ENCODE peak calls at places on chromosomes 11 and 22, in four cellular contexts. One of them, this sample, is unnamed.
A peak's percentile ranks its signal among the peaks of the same experiment; 100 is the strongest.

GRCh38 chr11:36328956-36329673 is 33.0 kb downstream of the PRR5L start:
- DNase-seq in transverse colon: no peak
- DNase-seq in RWPE1: no peak
- DNase-seq in tibial artery: no peak
- DNase-seq in this sample: no peak

GRCh38 chr22:30969532-30970355 is 679 bp downstream of the TUG1 start:
- DNase-seq in transverse colon: peak; percentile 53
- DNase-seq in RWPE1: peak; percentile 16
- DNase-seq in tibial artery: peak; percentile 29
- DNase-seq in this sample: no peak

GRCh38 chr11:20618083-20618482 is 18.7 kb downstream of the SLC6A5 start:
- DNase-seq in transverse colon: no peak
- DNase-seq in RWPE1: no peak
- DNase-seq in tibial artery: no peak
- DNase-seq in this sample: no peak

GRCh38 chr11:35237860-35238715 is 99.1 kb downstream of the CD44 start:
- DNase-seq in transverse colon: peak; percentile 54
- DNase-seq in RWPE1: peak; percentile 20
- DNase-seq in tibial artery: peak; percentile 25
- DNase-seq in this sample: peak; percentile 17

GRCh38 chr22:23063539-23064380 is 6.6 kb upstream of the GNAZ start:
- DNase-seq in transverse colon: no peak
- DNase-seq in RWPE1: no peak
- DNase-seq in tibial artery: peak; percentile 17
- DNase-seq in this sample: no peak

GRCh38 chr11:119592642-119593041 is 136.4 kb downstream of the NECTIN1 start:
- DNase-seq in transverse colon: no peak
- DNase-seq in RWPE1: no peak
- DNase-seq in tibial artery: peak; percentile 53
- DNase-seq in this sample: no peak

GRCh38 chr11:115301029-115301428 is 203.2 kb downstream of the CADM1 start:
- DNase-seq in transverse colon: no peak
- DNase-seq in RWPE1: no peak
- DNase-seq in tibial artery: no peak
- DNase-seq in this sample: no peak

GRCh38 chr11:40819230-40819629 is 640.2 kb downstream of the LRRC4C start:
- DNase-seq in transverse colon: no peak
- DNase-seq in RWPE1: no peak
- DNase-seq in tibial artery: no peak
- DNase-seq in this sample: no peak

GRCh38 chr11:83566948-83567347 is 280.8 kb upstream of the CCDC90B start:
- DNase-seq in transverse colon: no peak
- DNase-seq in RWPE1: peak; percentile 8
- DNase-seq in tibial artery: no peak
- DNase-seq in this sample: no peak

GRCh38 chr11:46916669-46917108 is 1.7 kb downstream of the LRP4 start:
- DNase-seq in transverse colon: peak; percentile 62
- DNase-seq in RWPE1: peak; percentile 96
- DNase-seq in tibial artery: peak; percentile 48
- DNase-seq in this sample: peak; percentile 32

GRCh38 chr11:87299041-87299481 is 261.3 kb downstream of the TMEM135 start:
- DNase-seq in transverse colon: peak; percentile 50
- DNase-seq in RWPE1: no peak
- DNase-seq in tibial artery: no peak
- DNase-seq in this sample: no peak

GRCh38 chr11:86795962-86796361 is 4.4 kb upstream of the PRSS23 start:
- DNase-seq in transverse colon: no peak
- DNase-seq in RWPE1: no peak
- DNase-seq in tibial artery: no peak
- DNase-seq in this sample: no peak

GRCh38 chr22:29951675-29952413 is 68.9 kb downstream of the MTMR3 start:
- DNase-seq in transverse colon: no peak
- DNase-seq in RWPE1: no peak
- DNase-seq in tibial artery: no peak
- DNase-seq in this sample: no peak

GRCh38 chr22:43992331-43992821 is 31.7 kb upstream of the PARVB start:
- DNase-seq in transverse colon: no peak
- DNase-seq in RWPE1: no peak
- DNase-seq in tibial artery: no peak
- DNase-seq in this sample: no peak

GRCh38 chr22:31647921-31648320 is 14.1 kb downstream of the PISD start:
- DNase-seq in transverse colon: no peak
- DNase-seq in RWPE1: no peak
- DNase-seq in tibial artery: no peak
- DNase-seq in this sample: no peak

GRCh38 chr22:46477967-46478635 is 59.3 kb downstream of the CELSR1 start:
- DNase-seq in transverse colon: no peak
- DNase-seq in RWPE1: no peak
- DNase-seq in tibial artery: no peak
- DNase-seq in this sample: no peak

GRCh38 chr11:115042002-115042401 is 363.7 kb downstream of the NXPE2 start:
- DNase-seq in transverse colon: no peak
- DNase-seq in RWPE1: no peak
- DNase-seq in tibial artery: no peak
- DNase-seq in this sample: no peak

GRCh38 chr11:36214976-36215687 is 74.1 kb downstream of the COMMD9 start:
- DNase-seq in transverse colon: no peak
- DNase-seq in RWPE1: no peak
- DNase-seq in tibial artery: no peak
- DNase-seq in this sample: no peak

GRCh38 chr11:3006505-3007260 is 14.6 kb upstream of the NAP1L4 start:
- DNase-seq in transverse colon: no peak
- DNase-seq in RWPE1: no peak
- DNase-seq in tibial artery: no peak
- DNase-seq in this sample: no peak

GRCh38 chr22:37601540-37602442 is 6.8 kb upstream of the GGA1 start:
- DNase-seq in transverse colon: peak; percentile 69
- DNase-seq in RWPE1: peak; percentile 30
- DNase-seq in tibial artery: no peak
- DNase-seq in this sample: no peak

DNA sequence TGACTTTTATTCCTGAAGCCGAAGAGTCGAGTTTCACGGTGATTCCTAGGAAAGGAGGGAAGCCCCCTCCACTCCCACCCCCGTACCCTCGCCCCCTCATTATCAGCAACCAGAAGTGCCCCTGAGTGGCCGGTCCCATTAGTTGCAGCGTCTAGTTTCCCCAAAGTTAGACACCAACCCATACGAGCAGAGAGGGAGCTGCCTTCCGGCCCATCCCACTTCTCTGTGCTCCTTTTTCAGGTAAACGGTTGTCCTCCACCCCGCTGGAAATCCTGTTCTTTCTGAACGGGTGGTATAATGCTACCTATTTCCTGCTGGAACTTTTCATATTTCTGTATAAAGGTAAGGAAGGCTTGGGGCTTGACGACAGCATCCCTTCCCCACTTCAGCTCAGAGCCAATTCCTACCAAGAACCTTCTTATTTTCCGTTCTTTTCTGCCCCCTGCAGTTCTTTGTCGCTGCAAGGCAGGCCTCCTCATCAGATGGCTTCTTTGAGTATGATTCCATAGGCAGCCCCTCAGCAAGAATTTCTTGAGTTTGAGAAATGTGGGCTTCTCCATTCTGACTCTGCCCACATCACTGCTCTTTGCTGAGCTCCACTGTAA is 706 bp downstream of the TMEM216 start:
- DNase-seq in transverse colon: no peak
- DNase-seq in RWPE1: peak; percentile 46
- DNase-seq in tibial artery: no peak
- DNase-seq in this sample: no peak
- TF ChIP-seq CTCF in transverse colon: no peak
- TF ChIP-seq CTCF in RWPE1: peak; percentile 23
- TF ChIP-seq CTCF in tibial artery: no peak
- TF ChIP-seq CTCF in this sample: no peak

DNA sequence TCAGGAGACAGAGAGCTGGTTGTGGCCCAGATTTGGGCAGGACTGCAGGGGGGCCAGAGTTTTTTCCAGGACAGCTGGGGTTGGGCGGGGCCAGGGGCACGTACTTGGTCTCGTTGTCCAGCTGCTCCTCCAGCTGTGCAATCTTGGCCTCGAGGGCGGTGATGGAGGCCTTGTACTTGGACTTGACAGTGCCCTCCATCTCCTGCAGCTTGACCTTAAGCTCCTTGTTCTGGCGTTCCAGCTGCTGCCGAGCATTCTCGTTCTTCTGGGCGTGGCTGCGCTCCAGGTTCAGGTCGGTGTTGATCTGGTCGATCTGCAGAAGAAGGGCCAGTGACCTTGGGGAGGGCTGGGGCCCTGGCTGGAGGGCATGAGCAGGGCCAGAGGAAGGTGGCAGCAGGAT is 32.1 kb downstream of the APOL1 start:
- DNase-seq in transverse colon: no peak
- DNase-seq in RWPE1: no peak
- DNase-seq in tibial artery: no peak
- DNase-seq in this sample: no peak
- TF ChIP-seq CTCF in transverse colon: no peak
- TF ChIP-seq CTCF in RWPE1: no peak
- TF ChIP-seq CTCF in tibial artery: no peak
- TF ChIP-seq CTCF in this sample: no peak

DNA sequence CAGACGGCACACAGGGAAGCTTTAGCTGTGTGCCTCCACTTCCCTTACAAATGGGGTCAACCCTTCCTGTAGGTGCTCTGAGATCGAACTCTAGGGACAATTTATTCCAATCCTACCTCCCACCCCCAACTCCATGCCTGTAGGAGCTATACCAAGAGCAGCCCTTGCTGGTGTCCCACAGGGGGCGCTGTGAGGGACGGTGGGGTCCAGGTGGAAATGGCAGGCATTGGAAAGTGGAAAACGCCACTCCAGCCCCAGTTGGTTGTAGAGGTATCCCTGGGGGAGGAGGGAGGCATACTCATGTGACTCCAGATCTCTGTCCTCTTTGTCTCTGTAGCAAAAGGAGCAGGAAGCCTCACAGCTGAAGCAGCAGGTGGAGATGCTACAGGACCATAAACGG is 161.3 kb downstream of the MYO18B start:
- DNase-seq in transverse colon: no peak
- DNase-seq in RWPE1: no peak
- DNase-seq in tibial artery: no peak
- DNase-seq in this sample: no peak
- TF ChIP-seq CTCF in transverse colon: peak; percentile 11
- TF ChIP-seq CTCF in RWPE1: no peak
- TF ChIP-seq CTCF in tibial artery: no peak
- TF ChIP-seq CTCF in this sample: peak; percentile 38

GRCh38 chr11:102061276-102061675 is 14.0 kb downstream of the CFAP300 start:
- DNase-seq in transverse colon: no peak
- DNase-seq in RWPE1: no peak
- DNase-seq in tibial artery: no peak
- DNase-seq in this sample: no peak
- TF ChIP-seq CTCF in transverse colon: no peak
- TF ChIP-seq CTCF in RWPE1: no peak
- TF ChIP-seq CTCF in tibial artery: peak; percentile 17
- TF ChIP-seq CTCF in this sample: peak; percentile 19

DNA sequence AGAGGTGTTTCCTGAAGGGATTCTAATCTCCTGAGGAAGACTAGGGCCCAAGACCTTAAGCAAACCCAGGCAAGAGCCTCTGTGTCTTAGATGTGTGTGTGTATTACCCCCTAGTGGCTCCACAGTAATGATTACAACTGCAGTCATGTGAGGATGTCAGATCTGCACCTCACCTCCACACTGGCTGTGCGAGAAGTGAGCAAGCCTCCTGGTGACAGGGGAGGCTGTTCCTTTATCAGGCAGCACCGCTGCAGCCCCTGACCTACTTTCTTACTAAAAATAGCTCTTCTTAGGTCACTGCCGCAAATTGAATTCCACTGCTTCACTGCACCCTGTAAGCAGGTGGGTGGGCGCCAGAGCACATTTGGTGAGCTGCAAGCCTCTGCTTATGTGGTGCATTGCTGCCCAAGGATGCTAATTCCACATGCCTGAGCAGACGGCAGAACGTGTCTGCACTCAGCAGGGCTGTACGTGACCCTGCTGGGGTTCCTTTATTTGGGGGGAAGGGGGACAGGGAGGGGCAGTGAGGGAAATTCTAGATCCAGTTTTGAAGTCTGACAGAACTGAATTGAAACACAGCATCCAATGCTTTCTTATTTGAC is 112.4 kb downstream of the KCNC1 start:
- DNase-seq in transverse colon: no peak
- DNase-seq in RWPE1: no peak
- DNase-seq in tibial artery: no peak
- DNase-seq in this sample: no peak
- TF ChIP-seq CTCF in transverse colon: no peak
- TF ChIP-seq CTCF in RWPE1: no peak
- TF ChIP-seq CTCF in tibial artery: no peak
- TF ChIP-seq CTCF in this sample: peak; percentile 31

GRCh38 chr11:75350743-75351540 is 519 bp downstream of the ARRB1 start:
- DNase-seq in transverse colon: peak; percentile 61
- DNase-seq in RWPE1: no peak
- DNase-seq in tibial artery: peak; percentile 63
- DNase-seq in this sample: no peak
- TF ChIP-seq CTCF in transverse colon: no peak
- TF ChIP-seq CTCF in RWPE1: no peak
- TF ChIP-seq CTCF in tibial artery: no peak
- TF ChIP-seq CTCF in this sample: peak; percentile 32

DNA sequence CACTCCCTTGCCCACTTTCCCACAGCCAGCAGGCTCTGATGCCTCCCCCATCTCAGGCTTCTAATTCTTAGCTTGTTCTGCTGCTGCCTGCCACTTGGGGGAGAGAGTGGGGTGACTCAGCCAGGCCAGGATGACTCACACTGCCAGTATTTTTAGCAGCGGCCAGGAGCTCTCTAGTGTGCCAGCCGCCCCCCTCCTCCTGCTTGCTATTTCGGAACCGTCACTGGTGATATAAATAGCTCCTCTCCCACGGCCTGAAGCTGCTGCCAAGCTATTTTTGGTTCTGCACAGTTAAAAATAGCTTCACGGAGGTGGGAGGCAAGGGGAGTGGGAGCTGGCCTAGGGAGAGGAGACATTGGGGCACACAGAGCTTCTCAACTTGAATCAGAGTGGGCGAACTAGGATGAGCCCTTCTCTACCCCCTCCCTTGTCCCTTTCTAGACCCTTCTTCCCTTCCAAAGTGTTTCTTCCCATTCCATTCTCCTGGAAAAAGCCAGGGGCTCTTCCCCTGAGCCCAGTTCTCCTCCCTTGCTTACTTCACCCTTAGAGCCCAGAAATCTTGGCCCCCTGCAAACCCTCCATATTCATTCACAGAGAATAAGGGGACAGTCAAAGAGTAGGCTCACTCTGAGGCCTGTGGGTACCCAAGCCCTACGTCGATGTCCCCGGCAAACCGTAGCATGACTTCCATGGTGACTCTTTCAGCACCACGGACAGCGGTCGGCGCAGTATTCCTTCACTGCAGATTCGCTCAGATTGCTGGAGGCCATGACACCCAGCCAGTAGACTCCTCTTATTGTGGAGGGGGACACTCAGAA is 2.5 kb upstream of the NPAS4 start:
- DNase-seq in transverse colon: peak; percentile 56
- DNase-seq in RWPE1: peak; percentile 97
- DNase-seq in tibial artery: peak; percentile 77
- DNase-seq in this sample: peak; percentile 78
- TF ChIP-seq CTCF in transverse colon: peak; percentile 26
- TF ChIP-seq CTCF in RWPE1: no peak
- TF ChIP-seq CTCF in tibial artery: peak; percentile 53
- TF ChIP-seq CTCF in this sample: no peak

GRCh38 chr22:17896552-17896951 is 122.3 kb upstream of the BID start:
- DNase-seq in transverse colon: no peak
- DNase-seq in RWPE1: no peak
- DNase-seq in tibial artery: no peak
- DNase-seq in this sample: peak; percentile 25
- TF ChIP-seq CTCF in transverse colon: peak; percentile 23
- TF ChIP-seq CTCF in RWPE1: no peak
- TF ChIP-seq CTCF in tibial artery: no peak
- TF ChIP-seq CTCF in this sample: peak; percentile 58

GRCh38 chr22:19038728-19039447 is 83.3 kb downstream of the DGCR2 start:
- DNase-seq in transverse colon: no peak
- DNase-seq in RWPE1: no peak
- DNase-seq in tibial artery: no peak
- DNase-seq in this sample: no peak
- TF ChIP-seq CTCF in transverse colon: no peak
- TF ChIP-seq CTCF in RWPE1: no peak
- TF ChIP-seq CTCF in tibial artery: no peak
- TF ChIP-seq CTCF in this sample: no peak